ENCODE peak calls at places on chromosomes 12 and 14, in four cellular contexts. One of them, this sample, is unnamed.
A peak's percentile ranks its signal among the peaks of the same experiment; 100 is the strongest.

GRCh38 chr12:47894068-47894467 is 10.7 kb downstream of the VDR start:
- DNase-seq in GM12878: no peak
- DNase-seq in IMR-90: no peak
- DNase-seq in endothelial cell of umbilical vein: no peak
- DNase-seq in this sample: no peak

GRCh38 chr14:99666533-99666932 is 17.6 kb upstream of the CYP46A1 start:
- DNase-seq in GM12878: no peak
- DNase-seq in IMR-90: no peak
- DNase-seq in endothelial cell of umbilical vein: no peak
- DNase-seq in this sample: no peak

GRCh38 chr12:32052300-32052691 is 54.4 kb upstream of the BICD1 start:
- DNase-seq in GM12878: no peak
- DNase-seq in IMR-90: no peak
- DNase-seq in endothelial cell of umbilical vein: no peak
- DNase-seq in this sample: no peak

GRCh38 chr12:81128930-81129554 is 51.2 kb downstream of the ACSS3 start:
- DNase-seq in GM12878: peak; percentile 5
- DNase-seq in IMR-90: peak; percentile 43
- DNase-seq in endothelial cell of umbilical vein: peak; percentile 60
- DNase-seq in this sample: peak; percentile 18

GRCh38 chr12:118307069-118307954 is 65.4 kb downstream of the TAOK3 start:
- DNase-seq in GM12878: peak; percentile 69
- DNase-seq in IMR-90: peak; percentile 95
- DNase-seq in endothelial cell of umbilical vein: peak; percentile 63
- DNase-seq in this sample: peak; percentile 9

GRCh38 chr12:105552056-105552455 is 221.6 kb downstream of the C12orf75 start:
- DNase-seq in GM12878: no peak
- DNase-seq in IMR-90: no peak
- DNase-seq in endothelial cell of umbilical vein: no peak
- DNase-seq in this sample: no peak

GRCh38 chr12:77058740-77059139 is 6.6 kb downstream of the E2F7 start:
- DNase-seq in GM12878: no peak
- DNase-seq in IMR-90: peak; percentile 26
- DNase-seq in endothelial cell of umbilical vein: no peak
- DNase-seq in this sample: no peak

GRCh38 chr14:23061995-23062394 is 4.7 kb upstream of the CDH24 start:
- DNase-seq in GM12878: no peak
- DNase-seq in IMR-90: peak; percentile 95
- DNase-seq in endothelial cell of umbilical vein: peak; percentile 97
- DNase-seq in this sample: no peak

GRCh38 chr12:132908145-132909029 is 21.0 kb upstream of the CHFR start:
- DNase-seq in GM12878: peak; percentile 89
- DNase-seq in IMR-90: peak; percentile 94
- DNase-seq in endothelial cell of umbilical vein: peak; percentile 97
- DNase-seq in this sample: peak; percentile 38

GRCh38 chr12:114166360-114166759 is 200.2 kb upstream of the RBM19 start:
- DNase-seq in GM12878: no peak
- DNase-seq in IMR-90: peak; percentile 60
- DNase-seq in endothelial cell of umbilical vein: no peak
- DNase-seq in this sample: peak; percentile 58

GRCh38 chr14:76313861-76314260 is 62.1 kb upstream of the ESRRB start:
- DNase-seq in GM12878: no peak
- DNase-seq in IMR-90: no peak
- DNase-seq in endothelial cell of umbilical vein: no peak
- DNase-seq in this sample: no peak

GRCh38 chr12:53004178-53004577 is 2.1 kb upstream of the EIF4B start:
- DNase-seq in GM12878: no peak
- DNase-seq in IMR-90: no peak
- DNase-seq in endothelial cell of umbilical vein: no peak
- DNase-seq in this sample: no peak

GRCh38 chr14:25001096-25001982 is 48.6 kb downstream of the STXBP6 start:
- DNase-seq in GM12878: no peak
- DNase-seq in IMR-90: peak; percentile 31
- DNase-seq in endothelial cell of umbilical vein: no peak
- DNase-seq in this sample: no peak

GRCh38 chr12:93001407-93001806 is 72.3 kb upstream of the EEA1 start:
- DNase-seq in GM12878: no peak
- DNase-seq in IMR-90: no peak
- DNase-seq in endothelial cell of umbilical vein: peak; percentile 67
- DNase-seq in this sample: no peak

GRCh38 chr12:45439039-45439438 is 223.1 kb downstream of the ANO6 start:
- DNase-seq in GM12878: no peak
- DNase-seq in IMR-90: peak; percentile 28
- DNase-seq in endothelial cell of umbilical vein: no peak
- DNase-seq in this sample: no peak

GRCh38 chr14:105473677-105474477 is 744 bp upstream of the CRIP2 start:
- DNase-seq in GM12878: no peak
- DNase-seq in IMR-90: peak; percentile 78
- DNase-seq in endothelial cell of umbilical vein: peak; percentile 91
- DNase-seq in this sample: peak; percentile 85

GRCh38 chr12:65609359-65609771 is 214.9 kb upstream of the HMGA2 start:
- DNase-seq in GM12878: no peak
- DNase-seq in IMR-90: peak; percentile 93
- DNase-seq in endothelial cell of umbilical vein: peak; percentile 79
- DNase-seq in this sample: no peak
- TF ChIP-seq FOS in GM12878: no peak
- TF ChIP-seq FOS in IMR-90: no peak
- TF ChIP-seq FOS in endothelial cell of umbilical vein: peak; percentile 50
- TF ChIP-seq FOS in this sample: no peak

GRCh38 chr12:104493504-104493903 is 36.8 kb downstream of the CHST11 start:
- DNase-seq in GM12878: no peak
- DNase-seq in IMR-90: no peak
- DNase-seq in endothelial cell of umbilical vein: no peak
- DNase-seq in this sample: no peak

GRCh38 chr12:104494816-104495158 is 38.0 kb downstream of the CHST11 start:
- DNase-seq in GM12878: peak; percentile 47
- DNase-seq in IMR-90: no peak
- DNase-seq in endothelial cell of umbilical vein: no peak
- DNase-seq in this sample: no peak

GRCh38 chr12:104496336-104496735 is 39.6 kb downstream of the CHST11 start:
- DNase-seq in GM12878: no peak
- DNase-seq in IMR-90: peak; percentile 13
- DNase-seq in endothelial cell of umbilical vein: no peak
- DNase-seq in this sample: no peak

GRCh38 chr12:104494137-104494815 is 37.5 kb downstream of the CHST11 start:
- DNase-seq in GM12878: peak; percentile 57
- DNase-seq in IMR-90: no peak
- DNase-seq in endothelial cell of umbilical vein: no peak
- DNase-seq in this sample: peak; percentile 60

GRCh38 chr12:104495786-104496185 is 39.0 kb downstream of the CHST11 start:
- DNase-seq in GM12878: no peak
- DNase-seq in IMR-90: peak; percentile 12
- DNase-seq in endothelial cell of umbilical vein: no peak
- DNase-seq in this sample: no peak
- TF ChIP-seq FOS in GM12878: no peak
- TF ChIP-seq FOS in IMR-90: no peak
- TF ChIP-seq FOS in endothelial cell of umbilical vein: no peak
- TF ChIP-seq FOS in this sample: no peak

DNA sequence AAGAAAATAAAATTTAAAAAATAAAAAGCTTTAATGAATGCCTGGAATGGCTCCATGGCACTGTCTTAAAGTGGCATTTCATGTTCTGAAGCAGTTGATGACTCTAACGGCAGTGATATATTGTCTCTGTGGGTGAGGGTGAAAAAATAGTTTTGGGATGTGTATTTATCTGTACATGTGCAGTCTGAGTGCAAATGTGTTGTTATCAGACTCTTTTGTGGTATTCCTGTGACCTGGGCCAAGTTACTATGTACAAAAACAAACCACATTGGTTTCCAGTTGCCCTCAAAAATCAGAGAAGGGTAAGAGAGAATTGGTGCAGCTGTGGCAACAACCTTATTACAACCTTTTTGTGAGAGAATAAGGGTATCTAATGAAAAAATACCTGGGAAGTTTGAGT is 81.7 kb upstream of the CCDC91 start:
- DNase-seq in GM12878: no peak
- DNase-seq in IMR-90: no peak
- DNase-seq in endothelial cell of umbilical vein: no peak
- DNase-seq in this sample: no peak
- TF ChIP-seq FOS in GM12878: no peak
- TF ChIP-seq FOS in IMR-90: no peak
- TF ChIP-seq FOS in endothelial cell of umbilical vein: no peak
- TF ChIP-seq FOS in this sample: no peak

GRCh38 chr12:116389326-116389725 is 111.8 kb upstream of the MED13L start:
- DNase-seq in GM12878: no peak
- DNase-seq in IMR-90: no peak
- DNase-seq in endothelial cell of umbilical vein: no peak
- DNase-seq in this sample: no peak

GRCh38 chr12:116392061-116392460 is 114.6 kb upstream of the MED13L start:
- DNase-seq in GM12878: no peak
- DNase-seq in IMR-90: peak; percentile 33
- DNase-seq in endothelial cell of umbilical vein: no peak
- DNase-seq in this sample: no peak

GRCh38 chr12:116391501-116391900 is 114.0 kb upstream of the MED13L start:
- DNase-seq in GM12878: no peak
- DNase-seq in IMR-90: no peak
- DNase-seq in endothelial cell of umbilical vein: no peak
- DNase-seq in this sample: no peak

GRCh38 chr12:116390656-116391335 is 113.3 kb upstream of the MED13L start:
- DNase-seq in GM12878: no peak
- DNase-seq in IMR-90: no peak
- DNase-seq in endothelial cell of umbilical vein: no peak
- DNase-seq in this sample: no peak

GRCh38 chr12:116389990-116390655 is 112.6 kb upstream of the MED13L start:
- DNase-seq in GM12878: no peak
- DNase-seq in IMR-90: peak; percentile 98
- DNase-seq in endothelial cell of umbilical vein: peak; percentile 95
- DNase-seq in this sample: no peak
- TF ChIP-seq FOS in GM12878: no peak
- TF ChIP-seq FOS in IMR-90: peak; percentile 89
- TF ChIP-seq FOS in endothelial cell of umbilical vein: peak; percentile 87
- TF ChIP-seq FOS in this sample: no peak

DNA sequence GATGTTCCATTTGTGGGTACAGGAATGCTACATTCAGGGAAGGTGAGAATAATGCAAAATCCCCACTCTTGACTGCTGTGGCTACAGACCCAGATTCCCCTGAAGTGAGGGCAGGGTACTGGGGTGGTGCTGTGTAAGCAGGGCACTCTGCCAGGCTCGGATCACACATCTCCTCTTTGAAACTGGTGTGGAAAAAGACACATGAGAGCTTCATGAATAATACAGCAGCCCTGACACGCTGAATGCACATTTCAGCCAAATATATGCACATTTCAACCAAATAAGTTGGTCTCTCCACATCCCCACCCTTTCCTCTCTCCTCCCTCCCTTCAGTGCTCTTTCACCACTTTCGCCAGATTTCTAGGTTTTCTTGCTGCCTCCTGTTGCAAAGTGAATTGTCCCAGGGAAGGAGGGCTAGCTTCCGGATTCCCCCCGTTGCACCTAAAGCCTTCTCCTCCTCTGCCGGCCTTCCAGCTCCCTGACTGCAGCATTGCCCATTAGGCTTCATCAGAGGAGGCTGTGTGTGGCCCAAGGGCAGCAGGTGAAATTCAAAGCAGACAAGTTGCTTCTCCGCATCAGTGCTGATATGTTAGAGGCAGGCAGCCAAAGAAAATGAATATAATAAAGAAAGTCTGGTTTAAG is 118.2 kb upstream of the TMCC3 start:
- DNase-seq in GM12878: peak; percentile 51
- DNase-seq in IMR-90: no peak
- DNase-seq in endothelial cell of umbilical vein: peak; percentile 52
- DNase-seq in this sample: no peak
- TF ChIP-seq FOS in GM12878: no peak
- TF ChIP-seq FOS in IMR-90: no peak
- TF ChIP-seq FOS in endothelial cell of umbilical vein: no peak
- TF ChIP-seq FOS in this sample: no peak

GRCh38 chr12:27331299-27331926 is 1.2 kb upstream of the BMAL2 start:
- DNase-seq in GM12878: peak; percentile 76
- DNase-seq in IMR-90: peak; percentile 98
- DNase-seq in endothelial cell of umbilical vein: peak; percentile 93
- DNase-seq in this sample: peak; percentile 22
- TF ChIP-seq FOS in GM12878: no peak
- TF ChIP-seq FOS in IMR-90: peak; percentile 86
- TF ChIP-seq FOS in endothelial cell of umbilical vein: peak; percentile 92
- TF ChIP-seq FOS in this sample: no peak

GRCh38 chr14:96915478-96915877 is 118.3 kb downstream of the VRK1 start:
- DNase-seq in GM12878: no peak
- DNase-seq in IMR-90: no peak
- DNase-seq in endothelial cell of umbilical vein: no peak
- DNase-seq in this sample: no peak

GRCh38 chr14:96911499-96912130 is 114.4 kb downstream of the VRK1 start:
- DNase-seq in GM12878: no peak
- DNase-seq in IMR-90: no peak
- DNase-seq in endothelial cell of umbilical vein: no peak
- DNase-seq in this sample: no peak

GRCh38 chr14:96917442-96917963 is 120.3 kb downstream of the VRK1 start:
- DNase-seq in GM12878: no peak
- DNase-seq in IMR-90: no peak
- DNase-seq in endothelial cell of umbilical vein: no peak
- DNase-seq in this sample: peak; percentile 91

GRCh38 chr14:96916751-96917150 is 119.6 kb downstream of the VRK1 start:
- DNase-seq in GM12878: no peak
- DNase-seq in IMR-90: no peak
- DNase-seq in endothelial cell of umbilical vein: no peak
- DNase-seq in this sample: no peak

GRCh38 chr14:96914729-96915128 is 117.5 kb downstream of the VRK1 start:
- DNase-seq in GM12878: no peak
- DNase-seq in IMR-90: no peak
- DNase-seq in endothelial cell of umbilical vein: no peak
- DNase-seq in this sample: no peak
- TF ChIP-seq FOS in GM12878: no peak
- TF ChIP-seq FOS in IMR-90: no peak
- TF ChIP-seq FOS in endothelial cell of umbilical vein: no peak
- TF ChIP-seq FOS in this sample: no peak

GRCh38 chr14:55097894-55098560 is 31.0 kb upstream of the LGALS3 start:
- DNase-seq in GM12878: peak; percentile 99
- DNase-seq in IMR-90: no peak
- DNase-seq in endothelial cell of umbilical vein: no peak
- DNase-seq in this sample: no peak

GRCh38 chr14:55092326-55092725 is 36.7 kb upstream of the LGALS3 start:
- DNase-seq in GM12878: no peak
- DNase-seq in IMR-90: no peak
- DNase-seq in endothelial cell of umbilical vein: no peak
- DNase-seq in this sample: no peak

GRCh38 chr14:55099741-55100140 is 29.3 kb upstream of the LGALS3 start:
- DNase-seq in GM12878: no peak
- DNase-seq in IMR-90: peak; percentile 55
- DNase-seq in endothelial cell of umbilical vein: no peak
- DNase-seq in this sample: no peak

GRCh38 chr14:55098561-55098898 is 30.5 kb upstream of the LGALS3 start:
- DNase-seq in GM12878: no peak
- DNase-seq in IMR-90: no peak
- DNase-seq in endothelial cell of umbilical vein: no peak
- DNase-seq in this sample: no peak

GRCh38 chr14:55094630-55095157 is 34.4 kb upstream of the LGALS3 start:
- DNase-seq in GM12878: no peak
- DNase-seq in IMR-90: peak; percentile 85
- DNase-seq in endothelial cell of umbilical vein: no peak
- DNase-seq in this sample: no peak
- TF ChIP-seq FOS in GM12878: no peak
- TF ChIP-seq FOS in IMR-90: peak; percentile 45
- TF ChIP-seq FOS in endothelial cell of umbilical vein: no peak
- TF ChIP-seq FOS in this sample: no peak

This sample was measured in K562.